ENCODE peak calls at places on chromosome 21, in ten cellular contexts. One of them, this sample, is unnamed.

GRCh38 chr21:32817206-32817605 is 45.7 kb upstream of the PAXBP1 start:
- DNase-seq in lower lobe of right lung: no peak
- DNase-seq in neural crest cell: no peak
- DNase-seq in RWPE1: no peak
- DNase-seq in activated gamma-delta T cell treated with anti-CD3 and anti-CD28 coated beads, Interleukin-2, amount 50 U/mL, for 16 hours: no peak
- DNase-seq in DMS153: no peak
- DNase-seq in Calu3: no peak
- DNase-seq in RPMI8226: no peak
- DNase-seq in neural progenitor cell: no peak
- DNase-seq in occipital lobe: no peak
- DNase-seq in this sample: no peak

GRCh38 chr21:36385233-36385908 is at the start of gene CHAF1B:
- DNase-seq in lower lobe of right lung: peak; percentile 83
- DNase-seq in neural crest cell: peak; percentile 91
- DNase-seq in RWPE1: peak; percentile 93
- DNase-seq in activated gamma-delta T cell treated with anti-CD3 and anti-CD28 coated beads, Interleukin-2, amount 50 U/mL, for 16 hours: peak; percentile 59
- DNase-seq in DMS153: peak; percentile 54
- DNase-seq in Calu3: peak; percentile 85
- DNase-seq in RPMI8226: peak; percentile 72
- DNase-seq in neural progenitor cell: peak; percentile 92
- DNase-seq in occipital lobe: peak; percentile 53
- DNase-seq in this sample: peak; percentile 98

GRCh38 chr21:36841866-36842265 is 124.6 kb downstream of the HLCS start:
- DNase-seq in lower lobe of right lung: no peak
- DNase-seq in neural crest cell: no peak
- DNase-seq in RWPE1: no peak
- DNase-seq in activated gamma-delta T cell treated with anti-CD3 and anti-CD28 coated beads, Interleukin-2, amount 50 U/mL, for 16 hours: no peak
- DNase-seq in DMS153: no peak
- DNase-seq in Calu3: no peak
- DNase-seq in RPMI8226: no peak
- DNase-seq in neural progenitor cell: no peak
- DNase-seq in occipital lobe: no peak
- DNase-seq in this sample: no peak

GRCh38 chr21:41250519-41250918 is 66.1 kb upstream of the FAM3B start:
- DNase-seq in lower lobe of right lung: no peak
- DNase-seq in neural crest cell: no peak
- DNase-seq in RWPE1: no peak
- DNase-seq in activated gamma-delta T cell treated with anti-CD3 and anti-CD28 coated beads, Interleukin-2, amount 50 U/mL, for 16 hours: no peak
- DNase-seq in DMS153: no peak
- DNase-seq in Calu3: no peak
- DNase-seq in RPMI8226: no peak
- DNase-seq in neural progenitor cell: no peak
- DNase-seq in occipital lobe: no peak
- DNase-seq in this sample: no peak

GRCh38 chr21:26753822-26754221 is 91.4 kb downstream of the ADAMTS1 start:
- DNase-seq in lower lobe of right lung: no peak
- DNase-seq in neural crest cell: no peak
- DNase-seq in RWPE1: no peak
- DNase-seq in activated gamma-delta T cell treated with anti-CD3 and anti-CD28 coated beads, Interleukin-2, amount 50 U/mL, for 16 hours: no peak
- DNase-seq in DMS153: no peak
- DNase-seq in Calu3: no peak
- DNase-seq in RPMI8226: no peak
- DNase-seq in neural progenitor cell: no peak
- DNase-seq in occipital lobe: no peak
- DNase-seq in this sample: no peak

GRCh38 chr21:44461005-44461404 is 5.7 kb downstream of the LRRC3 start:
- DNase-seq in lower lobe of right lung: no peak
- DNase-seq in neural crest cell: no peak
- DNase-seq in RWPE1: no peak
- DNase-seq in activated gamma-delta T cell treated with anti-CD3 and anti-CD28 coated beads, Interleukin-2, amount 50 U/mL, for 16 hours: no peak
- DNase-seq in DMS153: no peak
- DNase-seq in Calu3: no peak
- DNase-seq in RPMI8226: no peak
- DNase-seq in neural progenitor cell: no peak
- DNase-seq in occipital lobe: no peak
- DNase-seq in this sample: no peak

GRCh38 chr21:41678944-41679343 is 87.9 kb downstream of the RIPK4 start:
- DNase-seq in lower lobe of right lung: peak; percentile 97
- DNase-seq in neural crest cell: peak; percentile 74
- DNase-seq in RWPE1: peak; percentile 97
- DNase-seq in activated gamma-delta T cell treated with anti-CD3 and anti-CD28 coated beads, Interleukin-2, amount 50 U/mL, for 16 hours: no peak
- DNase-seq in DMS153: peak; percentile 94
- DNase-seq in Calu3: peak; percentile 94
- DNase-seq in RPMI8226: peak; percentile 94
- DNase-seq in neural progenitor cell: peak; percentile 96
- DNase-seq in occipital lobe: peak; percentile 11
- DNase-seq in this sample: peak; percentile 87

GRCh38 chr21:27839512-27840115 is 872.7 kb upstream of the ADAMTS5 start:
- DNase-seq in lower lobe of right lung: no peak
- DNase-seq in neural crest cell: no peak
- DNase-seq in RWPE1: no peak
- DNase-seq in activated gamma-delta T cell treated with anti-CD3 and anti-CD28 coated beads, Interleukin-2, amount 50 U/mL, for 16 hours: no peak
- DNase-seq in DMS153: no peak
- DNase-seq in Calu3: no peak
- DNase-seq in RPMI8226: no peak
- DNase-seq in neural progenitor cell: no peak
- DNase-seq in occipital lobe: no peak
- DNase-seq in this sample: no peak

GRCh38 chr21:33071878-33072306 is 2.0 kb downstream of the OLIG1 start:
- DNase-seq in lower lobe of right lung: no peak
- DNase-seq in neural crest cell: no peak
- DNase-seq in RWPE1: no peak
- DNase-seq in activated gamma-delta T cell treated with anti-CD3 and anti-CD28 coated beads, Interleukin-2, amount 50 U/mL, for 16 hours: no peak
- DNase-seq in DMS153: no peak
- DNase-seq in Calu3: no peak
- DNase-seq in RPMI8226: peak; percentile 74
- DNase-seq in neural progenitor cell: peak; percentile 59
- DNase-seq in occipital lobe: no peak
- DNase-seq in this sample: no peak

GRCh38 chr21:44428281-44428942 is 26.9 kb upstream of the LRRC3 start:
- DNase-seq in lower lobe of right lung: peak; percentile 54
- DNase-seq in neural crest cell: no peak
- DNase-seq in RWPE1: peak; percentile 46
- DNase-seq in activated gamma-delta T cell treated with anti-CD3 and anti-CD28 coated beads, Interleukin-2, amount 50 U/mL, for 16 hours: peak; percentile 30
- DNase-seq in DMS153: peak; percentile 74
- DNase-seq in Calu3: peak; percentile 18
- DNase-seq in RPMI8226: peak; percentile 92
- DNase-seq in neural progenitor cell: no peak
- DNase-seq in occipital lobe: no peak
- DNase-seq in this sample: peak; percentile 77

GRCh38 chr21:34157456-34158025 is 84.2 kb downstream of the MRPS6 start:
- DNase-seq in lower lobe of right lung: no peak
- DNase-seq in neural crest cell: no peak
- DNase-seq in RWPE1: no peak
- DNase-seq in activated gamma-delta T cell treated with anti-CD3 and anti-CD28 coated beads, Interleukin-2, amount 50 U/mL, for 16 hours: no peak
- DNase-seq in DMS153: no peak
- DNase-seq in Calu3: no peak
- DNase-seq in RPMI8226: no peak
- DNase-seq in neural progenitor cell: no peak
- DNase-seq in occipital lobe: no peak
- DNase-seq in this sample: no peak

GRCh38 chr21:34815831-34816700 is 147.3 kb downstream of the CLIC6 start:
- DNase-seq in lower lobe of right lung: no peak
- DNase-seq in neural crest cell: no peak
- DNase-seq in RWPE1: no peak
- DNase-seq in activated gamma-delta T cell treated with anti-CD3 and anti-CD28 coated beads, Interleukin-2, amount 50 U/mL, for 16 hours: no peak
- DNase-seq in DMS153: no peak
- DNase-seq in Calu3: no peak
- DNase-seq in RPMI8226: no peak
- DNase-seq in neural progenitor cell: no peak
- DNase-seq in occipital lobe: no peak
- DNase-seq in this sample: no peak

GRCh38 chr21:32423320-32423719 is 10.8 kb downstream of the EVA1C start:
- DNase-seq in lower lobe of right lung: no peak
- DNase-seq in neural crest cell: no peak
- DNase-seq in RWPE1: peak; percentile 29
- DNase-seq in activated gamma-delta T cell treated with anti-CD3 and anti-CD28 coated beads, Interleukin-2, amount 50 U/mL, for 16 hours: no peak
- DNase-seq in DMS153: no peak
- DNase-seq in Calu3: no peak
- DNase-seq in RPMI8226: no peak
- DNase-seq in neural progenitor cell: no peak
- DNase-seq in occipital lobe: no peak
- DNase-seq in this sample: no peak

GRCh38 chr21:45983981-45984551 is 2.5 kb downstream of the COL6A1 start:
- DNase-seq in lower lobe of right lung: peak; percentile 49
- DNase-seq in neural crest cell: no peak
- DNase-seq in RWPE1: no peak
- DNase-seq in activated gamma-delta T cell treated with anti-CD3 and anti-CD28 coated beads, Interleukin-2, amount 50 U/mL, for 16 hours: no peak
- DNase-seq in DMS153: peak; percentile 30
- DNase-seq in Calu3: no peak
- DNase-seq in RPMI8226: no peak
- DNase-seq in neural progenitor cell: no peak
- DNase-seq in occipital lobe: no peak
- DNase-seq in this sample: no peak

GRCh38 chr21:21290751-21291150 is 292.5 kb downstream of the NCAM2 start:
- DNase-seq in lower lobe of right lung: no peak
- DNase-seq in neural crest cell: no peak
- DNase-seq in RWPE1: no peak
- DNase-seq in activated gamma-delta T cell treated with anti-CD3 and anti-CD28 coated beads, Interleukin-2, amount 50 U/mL, for 16 hours: no peak
- DNase-seq in DMS153: no peak
- DNase-seq in Calu3: no peak
- DNase-seq in RPMI8226: no peak
- DNase-seq in neural progenitor cell: no peak
- DNase-seq in occipital lobe: no peak
- DNase-seq in this sample: no peak

GRCh38 chr21:40622531-40622930 is 224.4 kb downstream of the DSCAM start:
- DNase-seq in lower lobe of right lung: no peak
- DNase-seq in neural crest cell: no peak
- DNase-seq in RWPE1: no peak
- DNase-seq in activated gamma-delta T cell treated with anti-CD3 and anti-CD28 coated beads, Interleukin-2, amount 50 U/mL, for 16 hours: no peak
- DNase-seq in DMS153: peak; percentile 19
- DNase-seq in Calu3: no peak
- DNase-seq in RPMI8226: peak; percentile 62
- DNase-seq in neural progenitor cell: no peak
- DNase-seq in occipital lobe: no peak
- DNase-seq in this sample: no peak

GRCh38 chr21:19322360-19322759 is 918.8 kb upstream of the TMPRSS15 start:
- DNase-seq in lower lobe of right lung: no peak
- DNase-seq in neural crest cell: no peak
- DNase-seq in RWPE1: no peak
- DNase-seq in activated gamma-delta T cell treated with anti-CD3 and anti-CD28 coated beads, Interleukin-2, amount 50 U/mL, for 16 hours: no peak
- DNase-seq in DMS153: no peak
- DNase-seq in Calu3: no peak
- DNase-seq in RPMI8226: no peak
- DNase-seq in neural progenitor cell: no peak
- DNase-seq in occipital lobe: no peak
- DNase-seq in this sample: no peak

GRCh38 chr21:36247316-36247715 is 72.7 kb upstream of the MORC3 start:
- DNase-seq in lower lobe of right lung: no peak
- DNase-seq in neural crest cell: no peak
- DNase-seq in RWPE1: no peak
- DNase-seq in activated gamma-delta T cell treated with anti-CD3 and anti-CD28 coated beads, Interleukin-2, amount 50 U/mL, for 16 hours: no peak
- DNase-seq in DMS153: no peak
- DNase-seq in Calu3: no peak
- DNase-seq in RPMI8226: no peak
- DNase-seq in neural progenitor cell: no peak
- DNase-seq in occipital lobe: no peak
- DNase-seq in this sample: no peak

GRCh38 chr21:15840406-15840805 is 110.6 kb downstream of the USP25 start:
- DNase-seq in lower lobe of right lung: no peak
- DNase-seq in neural crest cell: no peak
- DNase-seq in RWPE1: no peak
- DNase-seq in activated gamma-delta T cell treated with anti-CD3 and anti-CD28 coated beads, Interleukin-2, amount 50 U/mL, for 16 hours: no peak
- DNase-seq in DMS153: no peak
- DNase-seq in Calu3: no peak
- DNase-seq in RPMI8226: no peak
- DNase-seq in neural progenitor cell: no peak
- DNase-seq in occipital lobe: no peak
- DNase-seq in this sample: no peak

GRCh38 chr21:41664881-41665765 is 101.7 kb downstream of the RIPK4 start:
- DNase-seq in lower lobe of right lung: no peak
- DNase-seq in neural crest cell: no peak
- DNase-seq in RWPE1: peak; percentile 41
- DNase-seq in activated gamma-delta T cell treated with anti-CD3 and anti-CD28 coated beads, Interleukin-2, amount 50 U/mL, for 16 hours: no peak
- DNase-seq in DMS153: no peak
- DNase-seq in Calu3: no peak
- DNase-seq in RPMI8226: no peak
- DNase-seq in neural progenitor cell: peak; percentile 40
- DNase-seq in occipital lobe: no peak
- DNase-seq in this sample: no peak

GRCh38 chr21:32096411-32096810 is 182.4 kb downstream of the MIS18A start:
- DNase-seq in lower lobe of right lung: no peak
- DNase-seq in neural crest cell: peak; percentile 35
- DNase-seq in RWPE1: no peak
- DNase-seq in activated gamma-delta T cell treated with anti-CD3 and anti-CD28 coated beads, Interleukin-2, amount 50 U/mL, for 16 hours: no peak
- DNase-seq in DMS153: no peak
- DNase-seq in Calu3: peak; percentile 30
- DNase-seq in RPMI8226: peak; percentile 18
- DNase-seq in neural progenitor cell: peak; percentile 62
- DNase-seq in occipital lobe: no peak
- DNase-seq in this sample: peak; percentile 70

GRCh38 chr21:37874904-37875780 is 41.1 kb downstream of the KCNJ6 start:
- DNase-seq in lower lobe of right lung: no peak
- DNase-seq in neural crest cell: no peak
- DNase-seq in RWPE1: no peak
- DNase-seq in activated gamma-delta T cell treated with anti-CD3 and anti-CD28 coated beads, Interleukin-2, amount 50 U/mL, for 16 hours: no peak
- DNase-seq in DMS153: no peak
- DNase-seq in Calu3: no peak
- DNase-seq in RPMI8226: no peak
- DNase-seq in neural progenitor cell: no peak
- DNase-seq in occipital lobe: no peak
- DNase-seq in this sample: no peak

GRCh38 chr21:35303085-35303484 is 254.0 kb upstream of the RUNX1 start:
- DNase-seq in lower lobe of right lung: no peak
- DNase-seq in neural crest cell: no peak
- DNase-seq in RWPE1: peak; percentile 72
- DNase-seq in activated gamma-delta T cell treated with anti-CD3 and anti-CD28 coated beads, Interleukin-2, amount 50 U/mL, for 16 hours: no peak
- DNase-seq in DMS153: no peak
- DNase-seq in Calu3: no peak
- DNase-seq in RPMI8226: no peak
- DNase-seq in neural progenitor cell: no peak
- DNase-seq in occipital lobe: no peak
- DNase-seq in this sample: no peak

GRCh38 chr21:25350056-25350455 is 257.2 kb downstream of the MRPL39 start:
- DNase-seq in lower lobe of right lung: no peak
- DNase-seq in neural crest cell: no peak
- DNase-seq in RWPE1: no peak
- DNase-seq in activated gamma-delta T cell treated with anti-CD3 and anti-CD28 coated beads, Interleukin-2, amount 50 U/mL, for 16 hours: no peak
- DNase-seq in DMS153: no peak
- DNase-seq in Calu3: no peak
- DNase-seq in RPMI8226: peak; percentile 32
- DNase-seq in neural progenitor cell: peak; percentile 43
- DNase-seq in occipital lobe: no peak
- DNase-seq in this sample: peak; percentile 68

GRCh38 chr21:21210552-21210951 is 212.3 kb downstream of the NCAM2 start:
- DNase-seq in lower lobe of right lung: no peak
- DNase-seq in neural crest cell: no peak
- DNase-seq in RWPE1: no peak
- DNase-seq in activated gamma-delta T cell treated with anti-CD3 and anti-CD28 coated beads, Interleukin-2, amount 50 U/mL, for 16 hours: no peak
- DNase-seq in DMS153: no peak
- DNase-seq in Calu3: no peak
- DNase-seq in RPMI8226: no peak
- DNase-seq in neural progenitor cell: no peak
- DNase-seq in occipital lobe: no peak
- DNase-seq in this sample: no peak

GRCh38 chr21:38179504-38179900 is 77.3 kb upstream of the KCNJ15 start:
- DNase-seq in lower lobe of right lung: no peak
- DNase-seq in neural crest cell: no peak
- DNase-seq in RWPE1: no peak
- DNase-seq in activated gamma-delta T cell treated with anti-CD3 and anti-CD28 coated beads, Interleukin-2, amount 50 U/mL, for 16 hours: no peak
- DNase-seq in DMS153: no peak
- DNase-seq in Calu3: no peak
- DNase-seq in RPMI8226: no peak
- DNase-seq in neural progenitor cell: no peak
- DNase-seq in occipital lobe: no peak
- DNase-seq in this sample: no peak

GRCh38 chr21:37916795-37917142 is 512 bp upstream of the KCNJ6 start:
- DNase-seq in lower lobe of right lung: no peak
- DNase-seq in neural crest cell: peak; percentile 61
- DNase-seq in RWPE1: no peak
- DNase-seq in activated gamma-delta T cell treated with anti-CD3 and anti-CD28 coated beads, Interleukin-2, amount 50 U/mL, for 16 hours: no peak
- DNase-seq in DMS153: peak; percentile 19
- DNase-seq in Calu3: no peak
- DNase-seq in RPMI8226: peak; percentile 9
- DNase-seq in neural progenitor cell: peak; percentile 85
- DNase-seq in occipital lobe: no peak
- DNase-seq in this sample: no peak

GRCh38 chr21:28805885-28806284 is 186.8 kb downstream of the LTN1 start:
- DNase-seq in lower lobe of right lung: no peak
- DNase-seq in neural crest cell: no peak
- DNase-seq in RWPE1: no peak
- DNase-seq in activated gamma-delta T cell treated with anti-CD3 and anti-CD28 coated beads, Interleukin-2, amount 50 U/mL, for 16 hours: no peak
- DNase-seq in DMS153: no peak
- DNase-seq in Calu3: no peak
- DNase-seq in RPMI8226: no peak
- DNase-seq in neural progenitor cell: no peak
- DNase-seq in occipital lobe: no peak
- DNase-seq in this sample: no peak